ENCODE peak calls at places on chromosomes 3 and 15, in four cellular contexts. One of them, this sample, is unnamed.

GRCh38 chr3:132629928-132630327 is 29.7 kb downstream of the ACAD11 start:
- DNase-seq in NCI-H510A treated with DMSO at 0.1 percent for 48 hours: no peak
- DNase-seq in posterior cingulate gyrus: no peak
- DNase-seq in thyroid gland: no peak
- DNase-seq in this sample: no peak

GRCh38 chr3:100175637-100176250 is 61.4 kb upstream of the FILIP1L start:
- DNase-seq in NCI-H510A treated with DMSO at 0.1 percent for 48 hours: no peak
- DNase-seq in posterior cingulate gyrus: no peak
- DNase-seq in thyroid gland: no peak
- DNase-seq in this sample: no peak

GRCh38 chr15:58724471-58724870 is 25.0 kb downstream of the ADAM10 start:
- DNase-seq in NCI-H510A treated with DMSO at 0.1 percent for 48 hours: no peak
- DNase-seq in posterior cingulate gyrus: no peak
- DNase-seq in thyroid gland: peak; percentile 77
- DNase-seq in this sample: no peak

GRCh38 chr3:37671000-37671483 is 190.6 kb upstream of the CTDSPL start:
- DNase-seq in NCI-H510A treated with DMSO at 0.1 percent for 48 hours: no peak
- DNase-seq in posterior cingulate gyrus: no peak
- DNase-seq in thyroid gland: peak; percentile 46
- DNase-seq in this sample: no peak

GRCh38 chr3:142098974-142099373 is 50.4 kb downstream of the TFDP2 start:
- DNase-seq in NCI-H510A treated with DMSO at 0.1 percent for 48 hours: no peak
- DNase-seq in posterior cingulate gyrus: no peak
- DNase-seq in thyroid gland: no peak
- DNase-seq in this sample: no peak

GRCh38 chr15:67806539-67806935 is 18.8 kb upstream of the SKOR1 start:
- DNase-seq in NCI-H510A treated with DMSO at 0.1 percent for 48 hours: no peak
- DNase-seq in posterior cingulate gyrus: no peak
- DNase-seq in thyroid gland: no peak
- DNase-seq in this sample: no peak

GRCh38 chr15:68958597-68958996 is 28.3 kb downstream of the SPESP1 start:
- DNase-seq in NCI-H510A treated with DMSO at 0.1 percent for 48 hours: no peak
- DNase-seq in posterior cingulate gyrus: no peak
- DNase-seq in thyroid gland: no peak
- DNase-seq in this sample: no peak

GRCh38 chr3:141486735-141487418 is at the start of gene RASA2:
- DNase-seq in NCI-H510A treated with DMSO at 0.1 percent for 48 hours: peak; percentile 74
- DNase-seq in posterior cingulate gyrus: peak; percentile 70
- DNase-seq in thyroid gland: peak; percentile 78
- DNase-seq in this sample: peak; percentile 64

GRCh38 chr3:41127414-41127813 is 71.9 kb upstream of the CTNNB1 start:
- DNase-seq in NCI-H510A treated with DMSO at 0.1 percent for 48 hours: no peak
- DNase-seq in posterior cingulate gyrus: no peak
- DNase-seq in thyroid gland: no peak
- DNase-seq in this sample: no peak

GRCh38 chr3:46098319-46098761 is 71.1 kb upstream of the XCR1 start:
- DNase-seq in NCI-H510A treated with DMSO at 0.1 percent for 48 hours: no peak
- DNase-seq in posterior cingulate gyrus: no peak
- DNase-seq in thyroid gland: no peak
- DNase-seq in this sample: no peak

GRCh38 chr15:96332854-96333193 is 2.3 kb downstream of the NR2F2 start:
- DNase-seq in NCI-H510A treated with DMSO at 0.1 percent for 48 hours: no peak
- DNase-seq in posterior cingulate gyrus: no peak
- DNase-seq in thyroid gland: no peak
- DNase-seq in this sample: no peak

GRCh38 chr3:45311953-45312795 is 76.2 kb upstream of the LARS2 start:
- DNase-seq in NCI-H510A treated with DMSO at 0.1 percent for 48 hours: no peak
- DNase-seq in posterior cingulate gyrus: no peak
- DNase-seq in thyroid gland: no peak
- DNase-seq in this sample: no peak

GRCh38 chr3:197718904-197719303 is 17.8 kb downstream of the RUBCN start:
- DNase-seq in NCI-H510A treated with DMSO at 0.1 percent for 48 hours: no peak
- DNase-seq in posterior cingulate gyrus: no peak
- DNase-seq in thyroid gland: no peak
- DNase-seq in this sample: no peak